ENCODE peak calls at places on chromosomes 12 and 14, in ten cellular contexts. One of them, this sample, is unnamed.

GRCh38 chr12:52903285-52903854 is 1.5 kb downstream of the KRT8 start:
- DNase-seq in cardiac fibroblast: peak
- DNase-seq in osteoblast: peak
- DNase-seq in left ventricle myocardium inferior: peak
- DNase-seq in hepatocyte: peak
- DNase-seq in AG10803: peak
- DNase-seq in lower lobe of right lung: peak
- DNase-seq in stomach: peak
- DNase-seq in colonic mucosa: peak
- DNase-seq in PC-9: no peak
- DNase-seq in this sample: peak

GRCh38 chr12:4829793-4830162 is 79.9 kb upstream of the KCNA1 start:
- DNase-seq in cardiac fibroblast: no peak
- DNase-seq in osteoblast: no peak
- DNase-seq in left ventricle myocardium inferior: no peak
- DNase-seq in hepatocyte: no peak
- DNase-seq in AG10803: no peak
- DNase-seq in lower lobe of right lung: no peak
- DNase-seq in stomach: no peak
- DNase-seq in colonic mucosa: no peak
- DNase-seq in PC-9: no peak
- DNase-seq in this sample: no peak

GRCh38 chr14:81436296-81437138 is 36.4 kb upstream of the STON2 start:
- DNase-seq in cardiac fibroblast: peak
- DNase-seq in osteoblast: peak
- DNase-seq in left ventricle myocardium inferior: peak
- DNase-seq in hepatocyte: peak
- DNase-seq in AG10803: peak
- DNase-seq in lower lobe of right lung: peak
- DNase-seq in stomach: peak
- DNase-seq in colonic mucosa: peak
- DNase-seq in PC-9: peak
- DNase-seq in this sample: peak

GRCh38 chr14:62185078-62185477 is 422.9 kb downstream of the SNAPC1 start:
- DNase-seq in cardiac fibroblast: peak
- DNase-seq in osteoblast: no peak
- DNase-seq in left ventricle myocardium inferior: no peak
- DNase-seq in hepatocyte: no peak
- DNase-seq in AG10803: no peak
- DNase-seq in lower lobe of right lung: no peak
- DNase-seq in stomach: no peak
- DNase-seq in colonic mucosa: no peak
- DNase-seq in PC-9: no peak
- DNase-seq in this sample: no peak

GRCh38 chr12:128817115-128818015 is 6.4 kb downstream of the SLC15A4 start:
- DNase-seq in cardiac fibroblast: peak
- DNase-seq in osteoblast: peak
- DNase-seq in left ventricle myocardium inferior: peak
- DNase-seq in hepatocyte: peak
- DNase-seq in AG10803: peak
- DNase-seq in lower lobe of right lung: peak
- DNase-seq in stomach: peak
- DNase-seq in colonic mucosa: no peak
- DNase-seq in PC-9: no peak
- DNase-seq in this sample: peak

GRCh38 chr12:89663577-89664357 is 44.9 kb downstream of the ATP2B1 start:
- DNase-seq in cardiac fibroblast: peak
- DNase-seq in osteoblast: no peak
- DNase-seq in left ventricle myocardium inferior: no peak
- DNase-seq in hepatocyte: no peak
- DNase-seq in AG10803: peak
- DNase-seq in lower lobe of right lung: no peak
- DNase-seq in stomach: no peak
- DNase-seq in colonic mucosa: no peak
- DNase-seq in PC-9: peak
- DNase-seq in this sample: no peak

GRCh38 chr12:81896771-81897170 is 137.6 kb upstream of the PPFIA2 start:
- DNase-seq in cardiac fibroblast: no peak
- DNase-seq in osteoblast: no peak
- DNase-seq in left ventricle myocardium inferior: no peak
- DNase-seq in hepatocyte: peak
- DNase-seq in AG10803: no peak
- DNase-seq in lower lobe of right lung: no peak
- DNase-seq in stomach: no peak
- DNase-seq in colonic mucosa: no peak
- DNase-seq in PC-9: no peak
- DNase-seq in this sample: no peak

GRCh38 chr12:120231316-120232011 is 30.6 kb upstream of the RPLP0 start:
- DNase-seq in cardiac fibroblast: peak
- DNase-seq in osteoblast: peak
- DNase-seq in left ventricle myocardium inferior: peak
- DNase-seq in hepatocyte: peak
- DNase-seq in AG10803: peak
- DNase-seq in lower lobe of right lung: peak
- DNase-seq in stomach: peak
- DNase-seq in colonic mucosa: peak
- DNase-seq in PC-9: peak
- DNase-seq in this sample: peak

GRCh38 chr12:11785722-11786121 is 136.2 kb downstream of the ETV6 start:
- DNase-seq in cardiac fibroblast: peak
- DNase-seq in osteoblast: no peak
- DNase-seq in left ventricle myocardium inferior: no peak
- DNase-seq in hepatocyte: no peak
- DNase-seq in AG10803: peak
- DNase-seq in lower lobe of right lung: no peak
- DNase-seq in stomach: no peak
- DNase-seq in colonic mucosa: no peak
- DNase-seq in PC-9: no peak
- DNase-seq in this sample: no peak

GRCh38 chr14:56995010-56995409 is 184.7 kb upstream of the OTX2 start:
- DNase-seq in cardiac fibroblast: no peak
- DNase-seq in osteoblast: no peak
- DNase-seq in left ventricle myocardium inferior: no peak
- DNase-seq in hepatocyte: peak
- DNase-seq in AG10803: no peak
- DNase-seq in lower lobe of right lung: no peak
- DNase-seq in stomach: no peak
- DNase-seq in colonic mucosa: no peak
- DNase-seq in PC-9: no peak
- DNase-seq in this sample: no peak

GRCh38 chr14:79608426-79608825 is 602.9 kb downstream of the DIO2 start:
- DNase-seq in cardiac fibroblast: no peak
- DNase-seq in osteoblast: no peak
- DNase-seq in left ventricle myocardium inferior: no peak
- DNase-seq in hepatocyte: no peak
- DNase-seq in AG10803: no peak
- DNase-seq in lower lobe of right lung: no peak
- DNase-seq in stomach: no peak
- DNase-seq in colonic mucosa: no peak
- DNase-seq in PC-9: no peak
- DNase-seq in this sample: no peak

GRCh38 chr12:2752676-2753371 is 41.9 kb upstream of the FKBP4 start:
- DNase-seq in cardiac fibroblast: peak
- DNase-seq in osteoblast: peak
- DNase-seq in left ventricle myocardium inferior: peak
- DNase-seq in hepatocyte: peak
- DNase-seq in AG10803: peak
- DNase-seq in lower lobe of right lung: peak
- DNase-seq in stomach: peak
- DNase-seq in colonic mucosa: peak
- DNase-seq in PC-9: peak
- DNase-seq in this sample: peak

GRCh38 chr14:55267816-55268215 is 3.4 kb upstream of the FBXO34 start:
- DNase-seq in cardiac fibroblast: peak
- DNase-seq in osteoblast: no peak
- DNase-seq in left ventricle myocardium inferior: no peak
- DNase-seq in hepatocyte: peak
- DNase-seq in AG10803: peak
- DNase-seq in lower lobe of right lung: no peak
- DNase-seq in stomach: no peak
- DNase-seq in colonic mucosa: no peak
- DNase-seq in PC-9: no peak
- DNase-seq in this sample: no peak

GRCh38 chr12:91920740-91921139 is 224.9 kb downstream of the BTG1 start:
- DNase-seq in cardiac fibroblast: no peak
- DNase-seq in osteoblast: no peak
- DNase-seq in left ventricle myocardium inferior: no peak
- DNase-seq in hepatocyte: no peak
- DNase-seq in AG10803: no peak
- DNase-seq in lower lobe of right lung: no peak
- DNase-seq in stomach: no peak
- DNase-seq in colonic mucosa: no peak
- DNase-seq in PC-9: no peak
- DNase-seq in this sample: no peak

GRCh38 chr14:67457782-67458181 is 30.7 kb downstream of the TMEM229B start:
- DNase-seq in cardiac fibroblast: no peak
- DNase-seq in osteoblast: no peak
- DNase-seq in left ventricle myocardium inferior: peak
- DNase-seq in hepatocyte: no peak
- DNase-seq in AG10803: no peak
- DNase-seq in lower lobe of right lung: peak
- DNase-seq in stomach: peak
- DNase-seq in colonic mucosa: no peak
- DNase-seq in PC-9: peak
- DNase-seq in this sample: no peak

GRCh38 chr12:111033281-111034147 is 113.1 kb upstream of the MYL2 start:
- DNase-seq in cardiac fibroblast: no peak
- DNase-seq in osteoblast: no peak
- DNase-seq in left ventricle myocardium inferior: no peak
- DNase-seq in hepatocyte: peak
- DNase-seq in AG10803: no peak
- DNase-seq in lower lobe of right lung: no peak
- DNase-seq in stomach: no peak
- DNase-seq in colonic mucosa: no peak
- DNase-seq in PC-9: no peak
- DNase-seq in this sample: no peak
- TF ChIP-seq CTCF in cardiac fibroblast: peak
- TF ChIP-seq CTCF in osteoblast: no peak
- TF ChIP-seq CTCF in left ventricle myocardium inferior: peak
- TF ChIP-seq CTCF in hepatocyte: peak
- TF ChIP-seq CTCF in AG10803: no peak
- TF ChIP-seq CTCF in lower lobe of right lung: no peak
- TF ChIP-seq CTCF in stomach: no peak
- TF ChIP-seq CTCF in colonic mucosa: no peak
- TF ChIP-seq CTCF in PC-9: peak
- TF ChIP-seq CTCF in this sample: no peak

DNA sequence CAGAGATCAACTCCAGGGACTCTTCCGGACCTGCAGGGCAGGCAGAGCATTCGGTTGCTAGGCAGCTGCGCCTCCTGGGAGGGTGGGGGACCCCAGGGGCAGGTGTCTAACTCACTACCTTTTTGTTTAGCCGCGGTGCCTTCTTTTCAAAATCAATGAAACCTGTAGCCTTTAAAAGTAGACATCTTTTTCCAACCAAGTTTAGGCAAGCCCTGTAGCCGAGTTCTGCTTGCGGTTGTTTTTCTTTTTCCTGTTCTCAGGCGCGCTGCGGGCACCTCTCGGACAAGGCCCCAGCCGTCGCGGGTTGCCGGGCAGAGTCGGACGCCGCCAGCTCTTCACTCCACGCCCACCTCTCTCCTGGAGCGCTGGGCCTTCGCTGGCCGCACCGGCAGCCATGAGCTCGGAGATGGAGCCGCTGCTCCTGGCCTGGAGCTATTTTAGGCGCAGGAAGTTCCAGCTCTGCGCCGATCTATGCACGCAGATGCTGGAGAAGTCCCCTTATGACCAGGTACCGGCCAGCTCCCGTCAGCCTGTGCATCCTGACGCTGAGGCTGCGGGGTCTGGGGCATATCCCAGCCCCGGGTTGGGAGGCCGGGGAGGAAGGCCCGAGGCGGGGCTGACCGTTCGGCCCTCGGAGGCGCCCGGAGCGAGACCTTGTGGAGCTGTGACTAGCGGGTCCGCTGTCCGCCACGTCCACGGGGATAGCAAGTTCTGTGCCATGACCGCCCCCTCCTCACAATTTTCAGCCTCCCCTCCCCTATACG is at the start of gene TTC8:
- DNase-seq in cardiac fibroblast: peak
- DNase-seq in osteoblast: peak
- DNase-seq in left ventricle myocardium inferior: peak
- DNase-seq in hepatocyte: peak
- DNase-seq in AG10803: peak
- DNase-seq in lower lobe of right lung: peak
- DNase-seq in stomach: peak
- DNase-seq in colonic mucosa: peak
- DNase-seq in PC-9: peak
- DNase-seq in this sample: peak
- TF ChIP-seq CTCF in cardiac fibroblast: no peak
- TF ChIP-seq CTCF in osteoblast: no peak
- TF ChIP-seq CTCF in left ventricle myocardium inferior: no peak
- TF ChIP-seq CTCF in hepatocyte: no peak
- TF ChIP-seq CTCF in AG10803: no peak
- TF ChIP-seq CTCF in lower lobe of right lung: no peak
- TF ChIP-seq CTCF in stomach: no peak
- TF ChIP-seq CTCF in colonic mucosa: no peak
- TF ChIP-seq CTCF in PC-9: no peak
- TF ChIP-seq CTCF in this sample: no peak

DNA sequence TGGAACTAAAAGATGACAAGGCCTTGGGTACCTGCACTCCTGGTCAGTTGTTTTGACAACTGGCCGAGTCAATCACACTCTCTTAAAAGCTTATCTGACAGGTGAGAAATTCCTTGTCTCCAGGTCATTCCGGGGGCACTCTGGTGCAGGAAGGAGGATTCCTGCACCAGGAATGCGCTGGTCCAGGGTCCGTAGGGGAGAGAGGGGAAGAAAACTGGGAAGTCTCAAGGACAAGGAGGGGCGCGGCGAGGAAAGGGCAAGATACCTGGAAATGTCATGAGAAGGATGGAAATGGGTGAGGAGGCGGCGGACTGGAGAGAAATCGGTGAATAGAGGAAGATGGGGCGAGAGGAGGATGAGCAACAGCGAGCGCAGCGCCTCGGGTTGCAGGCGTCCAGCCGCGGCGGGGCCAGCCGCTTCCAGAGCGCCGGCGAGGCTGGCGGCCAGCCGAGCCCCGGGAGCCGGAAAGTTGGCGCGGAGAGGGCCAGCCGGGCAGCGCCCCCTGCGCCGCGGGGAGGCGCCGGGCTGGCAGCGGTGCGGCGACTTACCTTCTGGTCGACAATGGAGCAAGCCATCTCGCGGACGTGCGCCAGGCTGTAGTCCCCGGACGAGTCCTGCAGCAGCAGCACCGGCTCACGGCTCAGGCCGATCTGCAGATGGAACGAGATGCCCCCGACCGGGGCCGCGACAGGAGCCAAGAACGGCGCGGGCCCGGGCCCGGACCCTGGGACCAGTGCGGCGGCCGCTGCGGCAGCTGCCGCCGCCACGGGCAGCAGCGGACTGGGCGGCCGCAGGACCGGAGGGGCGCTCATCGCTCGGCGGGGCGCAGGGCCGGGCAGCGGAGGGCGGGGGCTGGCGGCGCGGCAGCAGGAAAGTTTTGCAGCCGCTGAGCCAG is 699 bp downstream of the PRKD1 start:
- DNase-seq in cardiac fibroblast: peak
- DNase-seq in osteoblast: peak
- DNase-seq in left ventricle myocardium inferior: peak
- DNase-seq in hepatocyte: peak
- DNase-seq in AG10803: peak
- DNase-seq in lower lobe of right lung: peak
- DNase-seq in stomach: peak
- DNase-seq in colonic mucosa: peak
- DNase-seq in PC-9: peak
- DNase-seq in this sample: no peak
- TF ChIP-seq CTCF in cardiac fibroblast: no peak
- TF ChIP-seq CTCF in osteoblast: no peak
- TF ChIP-seq CTCF in left ventricle myocardium inferior: peak
- TF ChIP-seq CTCF in hepatocyte: peak
- TF ChIP-seq CTCF in AG10803: no peak
- TF ChIP-seq CTCF in lower lobe of right lung: peak
- TF ChIP-seq CTCF in stomach: no peak
- TF ChIP-seq CTCF in colonic mucosa: no peak
- TF ChIP-seq CTCF in PC-9: no peak
- TF ChIP-seq CTCF in this sample: no peak

GRCh38 chr12:118103601-118104382 is at the start of gene VSIG10:
- DNase-seq in cardiac fibroblast: peak
- DNase-seq in osteoblast: peak
- DNase-seq in left ventricle myocardium inferior: peak
- DNase-seq in hepatocyte: peak
- DNase-seq in AG10803: peak
- DNase-seq in lower lobe of right lung: peak
- DNase-seq in stomach: peak
- DNase-seq in colonic mucosa: peak
- DNase-seq in PC-9: peak
- DNase-seq in this sample: no peak
- TF ChIP-seq CTCF in cardiac fibroblast: no peak
- TF ChIP-seq CTCF in osteoblast: no peak
- TF ChIP-seq CTCF in left ventricle myocardium inferior: peak
- TF ChIP-seq CTCF in hepatocyte: no peak
- TF ChIP-seq CTCF in AG10803: no peak
- TF ChIP-seq CTCF in lower lobe of right lung: no peak
- TF ChIP-seq CTCF in stomach: no peak
- TF ChIP-seq CTCF in colonic mucosa: no peak
- TF ChIP-seq CTCF in PC-9: no peak
- TF ChIP-seq CTCF in this sample: no peak